ENCODE peak calls at places on chromosomes 6 and 20, in ten cellular contexts. L, T, B, U, V, X, W, E, K and P are unnamed samples.

GRCh38 chr6:32815115-32815514 is 1.7 kb downstream of the HLA-DOB start:
- DNase-seq in L (peak; percentile 14), T (no peak), B (peak; percentile 14), U (no peak), V (peak; percentile 8), X (no peak), W (no peak), E (no peak), K (peak; percentile 91), P (no peak)

GRCh38 chr6:162343902-162344226 is 383.7 kb downstream of the PRKN start:
- DNase-seq in L (no peak), T (no peak), B (peak; percentile 58), U (no peak), V (peak; percentile 14), X (no peak), W (no peak), E (no peak), K (peak; percentile 88), P (no peak)

GRCh38 chr20:17083738-17084137 is 143.1 kb upstream of the PCSK2 start:
- DNase-seq in L (peak; percentile 10), T (no peak), B (no peak), U (no peak), V (no peak), X (peak; percentile 67), W (no peak), E (no peak), K (no peak), P (no peak)

GRCh38 chr20:49610701-49611538 is 43.0 kb upstream of the PTGIS start:
- DNase-seq in L (no peak), T (peak; percentile 83), B (peak; percentile 80), U (peak; percentile 75), V (peak; percentile 59), X (peak; percentile 96), W (peak; percentile 75), E (peak; percentile 87), K (no peak), P (peak; percentile 74)

GRCh38 chr20:10954137-10954840 is 280.5 kb upstream of the JAG1 start:
- DNase-seq in L (peak; percentile 22), T (no peak), B (peak; percentile 82), U (no peak), V (no peak), X (peak; percentile 33), W (no peak), E (no peak), K (no peak), P (no peak)

GRCh38 chr20:12133553-12133952 is 215.9 kb downstream of the BTBD3 start:
- DNase-seq in L (no peak), T (no peak), B (no peak), U (no peak), V (no peak), X (no peak), W (no peak), E (no peak), K (no peak), P (no peak)

GRCh38 chr6:111263837-111264236 is 176.5 kb downstream of the SLC16A10 start:
- DNase-seq in L (peak; percentile 85), T (no peak), B (no peak), U (no peak), V (peak; percentile 56), X (no peak), W (no peak), E (no peak), K (peak; percentile 85), P (no peak)

GRCh38 chr20:47464380-47465101 is 37.1 kb upstream of the NCOA3 start:
- DNase-seq in L (peak; percentile 99), T (peak; percentile 93), B (peak; percentile 82), U (peak; percentile 61), V (peak; percentile 99), X (no peak), W (peak; percentile 36), E (peak; percentile 50), K (peak; percentile 99), P (no peak)

GRCh38 chr6:84033523-84034451 is at the start of gene MRAP2:
- DNase-seq in L (no peak), T (peak; percentile 70), B (peak; percentile 17), U (peak; percentile 18), V (peak; percentile 3), X (peak; percentile 48), W (peak; percentile 24), E (peak; percentile 50), K (peak; percentile 16), P (no peak)

GRCh38 chr20:3729811-3730550 is 2.5 kb upstream of the HSPA12B start:
- DNase-seq in L (no peak), T (no peak), B (no peak), U (peak; percentile 54), V (no peak), X (no peak), W (no peak), E (no peak), K (no peak), P (no peak)

GRCh38 chr6:21022343-21023107 is 488.3 kb downstream of the CDKAL1 start:
- DNase-seq in L (peak; percentile 82), T (no peak), B (peak; percentile 63), U (no peak), V (peak; percentile 79), X (peak; percentile 93), W (no peak), E (no peak), K (peak; percentile 10), P (no peak)

GRCh38 chr20:57400821-57401564 is 9.8 kb downstream of the RBM38 start:
- DNase-seq in L (no peak), T (no peak), B (no peak), U (no peak), V (no peak), X (no peak), W (no peak), E (no peak), K (no peak), P (no peak)

GRCh38 chr6:159104163-159104885 is 59.5 kb upstream of the TAGAP start:
- DNase-seq in L (peak; percentile 45), T (peak; percentile 61), B (peak; percentile 71), U (peak; percentile 45), V (peak; percentile 64), X (peak; percentile 77), W (peak; percentile 43), E (peak; percentile 76), K (peak; percentile 42), P (no peak)

GRCh38 chr6:34795836-34796425 is 4.0 kb downstream of the BLTP3A start:
- DNase-seq in L (peak; percentile 64), T (no peak), B (no peak), U (no peak), V (peak; percentile 30), X (no peak), W (no peak), E (no peak), K (peak; percentile 53), P (no peak)

GRCh38 chr20:38342716-38343106 is 3.6 kb upstream of the LBP start:
- DNase-seq in L (no peak), T (no peak), B (no peak), U (no peak), V (no peak), X (no peak), W (no peak), E (no peak), K (no peak), P (no peak)

GRCh38 chr20:38343798-38344701 is 2.2 kb upstream of the LBP start:
- DNase-seq in L (no peak), T (no peak), B (no peak), U (no peak), V (no peak), X (no peak), W (no peak), E (no peak), K (no peak), P (no peak)

GRCh38 chr20:38343107-38343797 is 3.0 kb upstream of the LBP start:
- DNase-seq in L (peak; percentile 46), T (no peak), B (peak; percentile 34), U (no peak), V (peak; percentile 57), X (no peak), W (peak; percentile 71), E (peak; percentile 62), K (peak; percentile 74), P (no peak)

GRCh38 chr20:38340693-38341092 is 5.6 kb upstream of the LBP start:
- DNase-seq in L (no peak), T (no peak), B (no peak), U (no peak), V (no peak), X (no peak), W (no peak), E (no peak), K (no peak), P (no peak)

DNA sequence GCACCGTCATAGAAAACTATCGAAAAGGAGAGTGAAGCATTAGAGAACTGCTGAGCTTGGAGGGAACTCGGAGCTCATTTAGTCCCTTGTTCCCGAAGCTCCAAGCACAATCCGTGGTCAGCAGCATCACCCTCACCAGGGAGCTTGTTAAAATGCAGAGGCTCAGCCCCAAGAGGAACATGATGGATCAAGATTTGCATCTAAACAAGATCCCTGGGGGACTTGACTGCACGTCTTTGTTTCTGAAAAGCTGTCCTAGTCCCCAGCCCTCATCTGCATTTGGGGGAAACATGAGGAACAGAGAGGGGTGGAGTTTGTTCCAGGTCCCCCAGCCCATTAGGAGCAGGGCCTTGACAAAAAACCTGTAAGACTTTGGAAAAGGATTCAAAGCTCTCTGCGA is 4.1 kb upstream of the LBP start:
- DNase-seq in L (no peak), T (no peak), B (no peak), U (no peak), V (no peak), X (no peak), W (no peak), E (no peak), K (no peak), P (no peak)
- H3K4me3 ChIP-seq in L (no peak overlapping the region), T (no peak overlapping the region), B (no peak overlapping the region), U (no peak overlapping the region), V (no peak overlapping the region), X (no peak overlapping the region), W (no peak overlapping the region), E (no peak overlapping the region), K (no peak overlapping the region), P (no peak overlapping the region)

GRCh38 chr20:64264091-64264490 is 8.5 kb downstream of the PCMTD2 start:
- DNase-seq in L (no peak), T (no peak), B (no peak), U (no peak), V (no peak), X (no peak), W (no peak), E (no peak), K (no peak), P (no peak)
- H3K4me3 ChIP-seq in L (no peak overlapping the region), T (no peak overlapping the region), B (no peak overlapping the region), U (no peak overlapping the region), V (no peak overlapping the region), X (no peak overlapping the region), W (no peak overlapping the region), E (no peak overlapping the region), K (no peak overlapping the region), P (no peak overlapping the region)

GRCh38 chr6:69868252-69868804 is 2.0 kb downstream of the COL19A1 start:
- DNase-seq in L (no peak), T (no peak), B (no peak), U (no peak), V (no peak), X (peak; percentile 26), W (no peak), E (no peak), K (no peak), P (no peak)
- H3K4me3 ChIP-seq in L (no peak overlapping the region), T (no peak overlapping the region), B (no peak overlapping the region), U (no peak overlapping the region), V (no peak overlapping the region), X (no peak overlapping the region), W (no peak overlapping the region), E (no peak overlapping the region), K (no peak overlapping the region), P (peak overlapping the region; percentile 77)

DNA sequence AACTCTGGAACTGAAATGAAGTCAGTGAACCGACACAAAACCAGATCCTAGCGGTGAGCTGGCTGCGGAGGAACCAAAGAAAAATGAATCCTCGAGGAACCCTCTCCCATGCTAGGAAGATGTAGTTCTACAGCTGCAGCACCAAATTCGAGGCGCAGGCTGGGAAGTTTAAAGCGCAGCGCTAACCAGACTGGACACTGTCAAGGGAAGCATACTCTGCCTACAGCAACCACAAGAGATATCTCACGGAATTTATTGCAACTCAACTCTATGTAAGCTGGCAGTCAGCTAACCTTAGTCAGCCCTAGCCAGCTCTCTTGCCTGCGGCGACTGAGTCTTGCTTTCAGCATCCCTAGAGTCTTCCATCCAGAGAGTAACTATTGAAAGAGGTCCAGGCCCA is 3.7 kb upstream of the HTR1B start:
- DNase-seq in L (peak; percentile 13), T (no peak), B (no peak), U (no peak), V (no peak), X (no peak), W (no peak), E (no peak), K (no peak), P (no peak)
- H3K4me3 ChIP-seq in L (peak overlapping the region; percentile 46), T (peak overlapping the region; percentile 68), B (peak overlapping the region; percentile 61), U (peak overlapping the region; percentile 67), V (peak overlapping the region; percentile 75), X (peak overlapping the region; percentile 48), W (no peak overlapping the region), E (peak overlapping the region; percentile 35), K (peak overlapping the region; percentile 54), P (peak overlapping the region; percentile 67)